ENCODE peak calls at places on chromosomes 16 and 17, in seven cellular contexts. B, O, U, I, C, A and W are unnamed samples. For H3K4me1 and H3K27me3, the result is how much of the 10 kb centered on the place peaks cover.

GRCh38 chr17:80224683-80225082 is 4.5 kb downstream of the SLC26A11 start:
- DNase-seq in I (no peak), C (no peak), U (no peak), A (no peak), O (no peak), B (peak), W (no peak)

GRCh38 chr17:78383725-78384471 is 5.4 kb downstream of the PGS1 start:
- DNase-seq in O (no peak), C (no peak), I (no peak), A (peak), B (no peak), U (no peak), W (peak)

GRCh38 chr16:79599256-79599836 is 1.2 kb downstream of the MAF start:
- DNase-seq in A (peak), U (no peak), O (no peak), C (no peak), I (no peak), B (peak), W (peak)

GRCh38 chr17:7236808-7237207 is 2.4 kb downstream of the PHF23 start:
- DNase-seq in A (no peak), I (no peak), U (no peak), B (no peak), O (no peak), C (no peak), W (peak)

GRCh38 chr16:59047114-59047513 is 313.0 kb upstream of the GOT2 start:
- DNase-seq in A (no peak), O (no peak), I (no peak), C (no peak), B (peak), U (no peak), W (no peak)

GRCh38 chr16:86882586-86883280 is 304.4 kb downstream of the FOXL1 start:
- DNase-seq in O (no peak), B (no peak), I (no peak), U (no peak), A (peak), C (no peak), W (peak)

GRCh38 chr16:14611660-14612059 is 18.4 kb downstream of the PARN start:
- DNase-seq in O (no peak), I (no peak), A (no peak), B (no peak), U (no peak), C (no peak), W (no peak)

GRCh38 chr16:65661451-65661850 is 539.6 kb upstream of the CDH11 start:
- DNase-seq in I (no peak), O (no peak), U (no peak), C (no peak), B (no peak), A (no peak), W (no peak)

GRCh38 chr16:84175351-84176081 is 11.3 kb downstream of the TAF1C start:
- DNase-seq in O (peak), U (peak), I (no peak), B (peak), A (no peak), C (no peak), W (no peak)

GRCh38 chr17:40562841-40563370 is 2.4 kb downstream of the CCR7 start:
- DNase-seq in O (no peak), U (no peak), I (no peak), B (no peak), C (no peak), A (no peak), W (no peak)

GRCh38 chr17:82266142-82266541 is 7.4 kb downstream of the CSNK1D start:
- DNase-seq in C (no peak), A (no peak), I (no peak), B (no peak), U (no peak), O (no peak), W (no peak)

GRCh38 chr16:19884021-19884485 is 595 bp downstream of the GPRC5B start:
- DNase-seq in U (no peak), A (peak), I (no peak), B (peak), C (no peak), O (no peak), W (no peak)

GRCh38 chr17:38464251-38464722 is 36.0 kb downstream of the ARHGAP23 start:
- DNase-seq in C (no peak), U (no peak), B (no peak), I (no peak), A (peak), O (no peak), W (no peak)

GRCh38 chr17:45143767-45144198 is 4.5 kb upstream of the HEXIM1 start:
- DNase-seq in A (peak), O (no peak), C (no peak), B (peak), U (no peak), I (no peak), W (peak)

GRCh38 chr17:41004397-41004796 is 4.5 kb downstream of the KRTAP3-1 start:
- DNase-seq in O (no peak), C (no peak), U (no peak), I (no peak), A (no peak), B (no peak), W (no peak)

GRCh38 chr17:37098910-37099664 is 150.3 kb downstream of the AATF start:
- DNase-seq in U (no peak), C (no peak), A (no peak), I (no peak), O (no peak), B (no peak), W (no peak)

GRCh38 chr16:81994485-81994884 is 16.8 kb downstream of the SDR42E1 start:
- DNase-seq in C (no peak), U (no peak), A (no peak), O (no peak), B (peak), I (peak), W (no peak)

GRCh38 chr16:57624044-57624688 is 4.3 kb upstream of the ADGRG1 start:
- DNase-seq in O (no peak), C (no peak), B (peak), U (no peak), I (no peak), A (no peak), W (no peak)
- H3K4me1 ChIP-seq in O (under half), C (half or more), B (under half), U (under half), I (under half), A (under half), W (under half)

DNA sequence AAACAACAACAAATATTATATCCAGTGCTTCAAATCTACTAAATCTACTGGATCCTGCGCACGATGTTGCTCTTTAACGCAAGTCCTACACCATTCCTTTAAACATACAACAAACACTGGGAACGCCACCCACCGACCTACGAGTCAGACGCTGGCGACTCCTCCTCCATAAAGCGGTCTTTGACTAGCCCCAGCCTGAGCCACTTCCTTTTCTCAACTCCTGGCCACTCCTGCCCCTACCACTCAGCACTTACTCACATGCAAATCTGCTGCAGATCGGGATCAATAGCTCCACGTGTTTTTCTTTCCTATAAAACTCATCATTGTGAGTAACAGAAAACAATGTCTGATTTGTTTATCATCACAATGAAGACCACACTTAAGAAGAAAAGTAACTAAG is 32.8 kb upstream of the MNT start:
- DNase-seq in C (no peak), O (no peak), B (peak), A (no peak), U (no peak), I (no peak), W (no peak)
- H3K4me3 ChIP-seq in C (no peak), O (no peak), B (no peak), A (no peak), U (no peak), I (no peak), W (no peak)

GRCh38 chr17:48215583-48216139 is 108.1 kb downstream of the SNX11 start:
- DNase-seq in C (peak), B (peak), A (no peak), O (no peak), I (peak), U (peak), W (no peak)
- H3K27me3 ChIP-seq in C (under half), B (under half), A (half or more), O (under half), I (under half), U (under half), W (under half)

DNA sequence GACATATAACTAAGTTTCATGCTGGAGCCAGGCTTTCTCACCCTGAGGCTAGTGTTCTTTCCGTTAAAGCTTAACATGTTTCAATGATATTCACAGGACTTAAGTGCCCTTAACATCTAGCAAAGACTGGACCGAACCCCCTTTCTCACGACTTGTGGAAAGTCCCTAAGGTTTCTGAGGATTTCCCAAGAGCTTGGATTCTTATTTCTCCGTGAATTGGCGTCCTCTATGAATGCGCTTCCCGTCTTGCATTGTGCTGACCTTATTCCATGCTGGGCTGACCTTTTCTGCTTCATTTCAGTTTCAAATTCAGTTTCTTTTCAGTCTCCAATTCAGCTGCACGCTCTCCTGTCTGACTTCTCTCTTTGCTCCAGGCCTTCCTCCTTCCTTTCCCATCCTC is 206.4 kb downstream of the HS3ST3A1 start:
- DNase-seq in C (no peak), A (no peak), B (no peak), I (no peak), U (no peak), O (no peak), W (no peak)
- H3K4me1 ChIP-seq in C (under half), A (under half), B (under half), I (under half), U (under half), O (under half), W (under half)

DNA sequence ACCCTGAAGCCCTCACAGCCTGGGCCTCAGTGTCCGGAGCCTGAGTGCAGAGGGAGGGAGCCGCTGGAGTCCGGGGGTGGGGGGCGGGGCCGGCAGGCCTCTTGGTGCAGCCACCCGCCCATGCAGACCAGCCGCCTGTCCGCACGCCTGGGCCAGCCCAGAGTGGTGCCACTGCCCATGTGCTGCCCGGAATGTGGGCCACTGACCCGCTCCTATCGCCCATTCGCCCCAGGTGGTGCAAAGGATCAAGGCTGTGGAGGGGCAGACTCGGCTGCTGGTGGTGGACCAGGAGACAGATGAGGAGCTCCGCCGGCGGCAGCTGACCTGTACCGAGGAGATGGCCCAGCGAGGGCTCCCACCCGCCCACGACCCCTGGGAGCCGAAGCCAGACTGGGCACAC is 2.6 kb downstream of the NHERF2 start:
- DNase-seq in I (no peak), O (no peak), C (no peak), A (no peak), B (no peak), U (no peak), W (no peak)
- H3K4me3 ChIP-seq in I (no peak), O (no peak), C (no peak), A (peak), B (no peak), U (no peak), W (peak)

GRCh38 chr17:28404461-28404811 is 1.6 kb downstream of the SLC46A1 start:
- DNase-seq in O (no peak), B (no peak), C (no peak), U (no peak), I (no peak), A (no peak), W (peak)

GRCh38 chr17:28404007-28404406 is 2.0 kb downstream of the SLC46A1 start:
- DNase-seq in C (no peak), A (no peak), I (peak), B (no peak), O (no peak), U (no peak), W (no peak)

GRCh38 chr17:28404812-28405570 is 1.0 kb downstream of the SLC46A1 start:
- DNase-seq in A (no peak), C (no peak), B (no peak), O (no peak), I (no peak), U (no peak), W (peak)

GRCh38 chr17:28402224-28402630 is 3.8 kb downstream of the SLC46A1 start:
- DNase-seq in B (peak), U (peak), A (no peak), O (no peak), I (peak), C (no peak), W (no peak)

GRCh38 chr17:28402844-28403243 is 3.2 kb downstream of the SLC46A1 start:
- DNase-seq in C (no peak), I (no peak), U (peak), A (no peak), O (no peak), B (no peak), W (no peak)
- H3K27me3 ChIP-seq in C (under half), I (under half), U (under half), A (under half), O (under half), B (under half), W (under half)

GRCh38 chr17:48608494-48608834 is 2.4 kb downstream of the HOXB7 start:
- DNase-seq in O (no peak), B (no peak), I (no peak), C (no peak), U (no peak), A (no peak), W (no peak)
- H3K4me1 ChIP-seq in O (under half), B (under half), I (under half), C (under half), U (under half), A (under half), W (under half)

GRCh38 chr16:50297301-50298074 is 31.1 kb downstream of the ADCY7 start:
- DNase-seq in O (no peak), B (no peak), U (peak), A (no peak), I (no peak), C (no peak), W (peak)

GRCh38 chr16:50299508-50300105 is 33.3 kb downstream of the ADCY7 start:
- DNase-seq in U (peak), B (no peak), C (no peak), O (no peak), I (no peak), A (no peak), W (peak)

GRCh38 chr16:50298591-50299507 is 32.5 kb downstream of the ADCY7 start:
- DNase-seq in A (no peak), O (no peak), B (no peak), U (peak), I (no peak), C (no peak), W (peak)

GRCh38 chr16:50296807-50297206 is 30.5 kb downstream of the ADCY7 start:
- DNase-seq in B (no peak), C (no peak), A (no peak), U (no peak), O (no peak), I (no peak), W (peak)

GRCh38 chr16:50298075-50298460 is 31.7 kb downstream of the ADCY7 start:
- DNase-seq in U (peak), O (no peak), A (no peak), B (no peak), C (no peak), I (no peak), W (peak)
- H3K4me3 ChIP-seq in U (no peak), O (no peak), A (no peak), B (no peak), C (no peak), I (no peak), W (no peak)

DNA sequence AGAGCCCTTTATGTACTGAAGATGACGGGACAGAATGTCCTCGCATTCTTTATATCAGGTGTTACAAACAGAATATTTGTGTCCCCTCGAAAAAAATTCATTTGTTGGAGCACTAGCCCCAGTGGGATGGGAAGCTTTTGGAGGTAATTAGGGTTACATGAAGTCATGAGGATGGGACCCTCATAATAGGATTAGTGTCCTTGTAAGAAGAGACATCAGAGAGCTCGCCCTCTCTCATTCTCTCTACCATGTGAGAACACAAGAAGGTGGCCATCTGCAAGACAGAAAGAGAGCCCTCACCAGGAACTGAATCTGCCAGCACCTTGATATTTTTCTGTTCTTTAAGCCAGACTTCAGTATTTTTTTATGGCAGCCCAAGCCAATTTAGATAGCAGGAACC is 72.4 kb downstream of the SLC39A11 start:
- DNase-seq in U (no peak), O (no peak), B (no peak), C (no peak), I (no peak), A (no peak), W (no peak)
- H3K27me3 ChIP-seq in U (under half), O (under half), B (under half), C (under half), I (under half), A (under half), W (under half)

GRCh38 chr16:75248142-75248535 is 3.3 kb downstream of the BCAR1 start:
- DNase-seq in B (no peak), U (no peak), O (no peak), A (peak), C (no peak), I (no peak), W (no peak)
- H3K4me1 ChIP-seq in B (under half), U (half or more), O (under half), A (half or more), C (half or more), I (under half), W (half or more)